ENCODE peak calls at places on chromosomes 13 and 19, in seven cellular contexts. E, R, T, I, Y, W and L are unnamed samples.
A peak's percentile ranks its signal among the peaks of the same experiment; 100 is the strongest.

GRCh38 chr13:48562296-48563066 is 29.6 kb upstream of the RCBTB2 start:
- DNase-seq in R (no peak), E (no peak), I (no peak), Y (no peak), W (no peak), T (no peak), L (no peak)

GRCh38 chr13:114020750-114021463 is 47.0 kb upstream of the C13orf46 start:
- DNase-seq in W (no peak), T (no peak), R (no peak), E (no peak), Y (no peak), I (no peak), L (no peak)

GRCh38 chr13:99909836-99910619 is 61.5 kb downstream of the ZIC5 start:
- DNase-seq in I (no peak), W (no peak), T (no peak), E (no peak), Y (no peak), R (no peak), L (no peak)

GRCh38 chr13:38180100-38180499 is 169.6 kb upstream of the UFM1 start:
- DNase-seq in E (no peak), T (no peak), W (no peak), R (no peak), Y (no peak), I (no peak), L (no peak)

GRCh38 chr13:97809576-97809975 is 143.9 kb upstream of the IPO5 start:
- DNase-seq in Y (no peak), W (no peak), I (no peak), E (no peak), T (no peak), R (no peak), L (no peak)

GRCh38 chr13:65946387-65946786 is 1283.7 kb downstream of the PCDH9 start:
- DNase-seq in T (no peak), E (no peak), I (no peak), W (no peak), Y (no peak), R (no peak), L (no peak)

GRCh38 chr19:33805313-33805712 is 8.6 kb downstream of the KCTD15 start:
- DNase-seq in E (no peak), T (no peak), W (no peak), R (no peak), Y (no peak), I (no peak), L (no peak)

GRCh38 chr19:1067341-1068103 is 555 bp downstream of the ARHGAP45 start:
- DNase-seq in W (no peak), I (no peak), T (no peak), R (no peak), Y (no peak), E (no peak), L (no peak)

GRCh38 chr13:32277838-32278237 is 37.3 kb downstream of the ZAR1L start:
- DNase-seq in W (no peak), E (no peak), T (no peak), R (no peak), I (no peak), Y (no peak), L (no peak)

GRCh38 chr13:109145631-109146030 is 516.2 kb downstream of the MYO16 start:
- DNase-seq in E (peak; percentile 63), T (no peak), Y (peak; percentile 49), R (no peak), W (peak; percentile 29), I (no peak), L (peak; percentile 77)

GRCh38 chr13:29479716-29480492 is 115.6 kb downstream of the SLC7A1 start:
- DNase-seq in Y (no peak), T (no peak), W (no peak), R (no peak), I (no peak), E (no peak), L (no peak)

GRCh38 chr19:46016426-46017094 is 6.3 kb downstream of the PGLYRP1 start:
- DNase-seq in R (peak; percentile 91), Y (peak; percentile 84), I (peak; percentile 86), E (peak; percentile 78), W (peak; percentile 71), T (no peak), L (peak; percentile 68)

GRCh38 chr13:33015791-33016323 is 366 bp upstream of the KL start:
- DNase-seq in E (peak; percentile 23), R (peak; percentile 79), Y (no peak), I (peak; percentile 57), W (peak; percentile 20), T (no peak), L (no peak)

GRCh38 chr19:16223746-16224145 is 26.0 kb downstream of the AP1M1 start:
- DNase-seq in T (peak; percentile 87), E (no peak), Y (no peak), I (no peak), R (no peak), W (no peak), L (no peak)

GRCh38 chr19:51394045-51394836 is 3.9 kb upstream of the C19orf84 start:
- DNase-seq in R (peak; percentile 86), W (peak; percentile 95), E (peak; percentile 93), I (peak; percentile 94), T (no peak), Y (peak; percentile 99), L (peak; percentile 75)

GRCh38 chr19:40693150-40693788 is 2.8 kb upstream of the NUMBL start:
- DNase-seq in W (no peak), Y (no peak), T (no peak), I (no peak), E (no peak), R (no peak), L (no peak)

GRCh38 chr19:9586764-9587163 is 2.5 kb upstream of the ZNF121 start:
- DNase-seq in I (peak; percentile 87), Y (no peak), R (peak; percentile 68), E (peak; percentile 81), W (peak; percentile 55), T (no peak), L (no peak)

GRCh38 chr13:43041368-43041921 is 18.1 kb downstream of the DNAJC15 start:
- DNase-seq in T (no peak), I (no peak), W (no peak), E (no peak), R (no peak), Y (no peak), L (no peak)

GRCh38 chr13:81927347-81927746 is 1586.4 kb upstream of the SPRY2 start:
- DNase-seq in R (no peak), I (no peak), T (no peak), W (no peak), Y (no peak), E (no peak), L (no peak)

GRCh38 chr19:32812571-32812970 is 57.0 kb downstream of the SLC7A9 start:
- DNase-seq in I (no peak), W (no peak), Y (no peak), E (no peak), T (no peak), R (no peak), L (no peak)

GRCh38 chr19:10602330-10603083 is 15.4 kb upstream of the AP1M2 start:
- DNase-seq in Y (peak; percentile 83), I (peak; percentile 89), T (no peak), E (peak; percentile 73), R (peak; percentile 89), W (peak; percentile 81), L (peak; percentile 87)

GRCh38 chr13:73228546-73228945 is 169.7 kb downstream of the KLF5 start:
- DNase-seq in T (no peak), R (no peak), I (no peak), E (no peak), W (no peak), Y (no peak), L (no peak)

GRCh38 chr19:12825259-12826131 is 8.9 kb downstream of the RTBDN start:
- DNase-seq in Y (no peak), T (no peak), I (peak; percentile 98), E (no peak), R (no peak), W (no peak), L (no peak)

GRCh38 chr13:44218501-44219240 is 155.0 kb upstream of the SERP2 start:
- DNase-seq in R (no peak), I (no peak), W (no peak), Y (no peak), E (peak; percentile 90), T (no peak), L (no peak)

GRCh38 chr13:36328821-36329220 is 17.4 kb downstream of the SPART start:
- DNase-seq in T (no peak), Y (no peak), I (no peak), R (no peak), W (no peak), E (no peak), L (no peak)

GRCh38 chr19:860481-861098 is 1.1 kb downstream of the CFD start:
- DNase-seq in W (no peak), R (peak; percentile 80), I (no peak), Y (peak; percentile 75), T (no peak), E (peak; percentile 68), L (peak; percentile 93)

GRCh38 chr13:113616991-113617749 is 32.6 kb downstream of the TFDP1 start:
- DNase-seq in I (no peak), R (no peak), T (no peak), W (no peak), E (peak; percentile 87), Y (no peak), L (no peak)

GRCh38 chr19:2702170-2703076 is at the start of gene GNG7:
- DNase-seq in W (peak; percentile 92), Y (peak; percentile 84), E (peak; percentile 97), I (peak; percentile 96), R (peak; percentile 94), T (no peak), L (peak; percentile 100)
- TF ChIP-seq POLR2A in W (peak; percentile 74), Y (no peak), E (peak; percentile 81), I (no peak), R (no peak), T (no peak), L (peak; percentile 64)

GRCh38 chr19:18007939-18008673 is at the start of gene ARRDC2:
- DNase-seq in R (peak; percentile 94), I (peak; percentile 86), Y (no peak), E (peak; percentile 90), T (no peak), W (peak; percentile 89), L (peak; percentile 97)
- TF ChIP-seq POLR2A in R (peak; percentile 36), I (no peak), Y (no peak), E (peak; percentile 66), T (no peak), W (peak; percentile 44), L (peak; percentile 41)

GRCh38 chr13:102597029-102598015 is 536 bp downstream of the TPP2 start:
- DNase-seq in R (peak; percentile 61), W (peak; percentile 23), Y (no peak), E (peak; percentile 25), I (no peak), T (no peak), L (peak; percentile 18)
- TF ChIP-seq POLR2A in R (no peak), W (peak; percentile 45), Y (peak; percentile 89), E (peak; percentile 42), I (no peak), T (no peak), L (no peak)

DNA sequence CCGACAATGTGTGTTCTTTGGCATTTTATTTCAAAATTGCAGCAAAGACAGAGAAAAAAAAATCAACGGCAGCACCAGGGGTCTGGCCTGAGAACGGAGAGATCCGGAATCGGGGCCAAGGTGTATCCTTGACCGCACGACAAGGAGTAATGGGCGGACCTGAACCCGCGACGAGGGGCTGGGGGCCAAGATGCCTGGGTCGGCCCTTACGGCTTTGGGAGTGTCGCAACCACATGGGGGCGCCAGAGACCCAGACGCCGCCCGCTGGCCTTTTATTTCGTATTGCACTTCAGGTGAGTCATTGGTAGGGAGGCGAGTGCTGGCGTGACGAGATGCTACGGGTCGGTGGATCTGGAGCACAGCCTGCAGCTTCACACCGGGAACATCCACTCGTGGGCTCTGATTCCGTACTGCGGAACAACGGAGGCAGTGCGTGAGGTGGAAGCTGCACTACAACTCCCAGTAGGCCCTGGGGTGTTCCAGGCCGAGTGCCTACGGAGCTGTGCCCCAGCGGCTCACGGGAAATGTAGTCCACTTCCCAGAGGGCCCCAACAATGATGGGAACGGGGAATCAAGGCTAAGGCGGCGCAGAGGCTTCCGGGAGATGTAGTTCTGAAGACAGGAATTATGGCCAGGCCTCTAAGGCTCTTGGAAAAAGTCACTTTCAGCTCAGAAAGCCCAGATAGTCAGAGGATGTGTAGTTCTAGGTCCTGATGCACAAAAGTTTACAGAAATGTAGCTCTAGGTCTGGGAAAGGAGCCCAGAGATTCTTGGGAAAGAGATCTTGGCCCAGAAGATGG is 15.6 kb downstream of the BCAT2 start:
- DNase-seq in R (peak; percentile 90), E (peak; percentile 95), I (peak; percentile 92), W (peak; percentile 93), Y (peak; percentile 98), T (no peak), L (peak; percentile 61)
- TF ChIP-seq POLR2A in R (peak; percentile 34), E (peak; percentile 15), I (no peak), W (peak; percentile 46), Y (no peak), T (no peak), L (no peak)